ENCODE peak calls at places on chromosomes 16 and 17, in seven cellular contexts. G is HCT116, P is HepG2, X is SK-N-SH, L is K562, F is H1, U is GM12878. Z is an unnamed sample.

GRCh38 chr17:27733771-27734170 is 66.6 kb downstream of the NOS2 start:
- DNase-seq in F (no peak), U (no peak), G (no peak), P (no peak), L (no peak), X (no peak), Z (no peak)

GRCh38 chr17:58052951-58053715 is 30.1 kb upstream of the DYNLL2 start:
- DNase-seq in L (no peak), X (no peak), U (no peak), P (no peak), G (no peak), F (no peak), Z (no peak)

GRCh38 chr17:2180768-2181167 is 122.8 kb downstream of the SMG6 start:
- DNase-seq in F (no peak), L (no peak), G (no peak), P (no peak), U (no peak), X (no peak), Z (no peak)

GRCh38 chr17:12415031-12415430 is 250.7 kb upstream of the MYOCD start:
- DNase-seq in X (no peak), G (no peak), P (no peak), U (no peak), F (no peak), L (no peak), Z (no peak)

GRCh38 chr17:58666858-58667267 is 25.0 kb downstream of the TEX14 start:
- DNase-seq in P (no peak), U (no peak), X (no peak), L (peak; percentile 76), F (no peak), G (peak; percentile 81), Z (peak; percentile 44)

GRCh38 chr16:83066881-83067280 is 440.1 kb downstream of the CDH13 start:
- DNase-seq in F (no peak), G (no peak), U (no peak), X (no peak), P (no peak), L (no peak), Z (no peak)

GRCh38 chr17:5500247-5500803 is 14.0 kb downstream of the MIS12 start:
- DNase-seq in U (no peak), G (no peak), P (no peak), L (no peak), X (no peak), F (no peak), Z (no peak)

GRCh38 chr17:41413353-41413752 is 11.0 kb downstream of the KRT37 start:
- DNase-seq in U (no peak), P (no peak), X (no peak), L (no peak), G (no peak), F (no peak), Z (peak; percentile 98)

GRCh38 chr16:56558024-56558747 is 6.7 kb upstream of the MT4 start:
- DNase-seq in F (no peak), G (no peak), U (no peak), P (no peak), L (no peak), X (peak; percentile 47), Z (no peak)

GRCh38 chr16:77298638-77299360 is 99.6 kb downstream of the SYCE1L start:
- DNase-seq in P (no peak), F (no peak), U (no peak), X (no peak), G (no peak), L (no peak), Z (peak; percentile 16)

GRCh38 chr17:77859035-77859360 is 99.5 kb upstream of the TNRC6C start:
- DNase-seq in X (no peak), U (no peak), P (no peak), G (no peak), F (no peak), L (no peak), Z (no peak)

GRCh38 chr16:82955836-82956348 is 329.1 kb downstream of the CDH13 start:
- DNase-seq in L (no peak), X (no peak), G (no peak), F (no peak), P (no peak), U (no peak), Z (no peak)

GRCh38 chr16:26594666-26595065 is 472.1 kb upstream of the C16orf82 start:
- DNase-seq in X (no peak), G (no peak), U (no peak), P (no peak), L (no peak), F (no peak), Z (no peak)

GRCh38 chr17:36942031-36942599 is 4.8 kb downstream of the LHX1 start:
- DNase-seq in F (no peak), U (no peak), P (no peak), X (peak; percentile 76), G (no peak), L (no peak), Z (no peak)

GRCh38 chr17:50051606-50052005 is 4.3 kb upstream of the ITGA3 start:
- DNase-seq in X (no peak), L (no peak), F (no peak), U (no peak), P (no peak), G (no peak), Z (no peak)

GRCh38 chr16:8958344-8958808 is 5.3 kb downstream of the USP7 start:
- DNase-seq in U (no peak), X (peak; percentile 62), F (no peak), P (no peak), L (no peak), G (no peak), Z (no peak)

GRCh38 chr17:73307130-73307529 is 4.7 kb downstream of the CDC42EP4 start:
- DNase-seq in F (no peak), P (no peak), L (no peak), U (no peak), X (no peak), G (no peak), Z (no peak)

GRCh38 chr16:87363771-87364476 is 19.7 kb downstream of the FBXO31 start:
- DNase-seq in F (no peak), P (no peak), U (no peak), X (peak; percentile 83), L (no peak), G (no peak), Z (no peak)

GRCh38 chr16:85080923-85081498 is 31.3 kb downstream of the CIBAR2 start:
- DNase-seq in G (no peak), F (no peak), U (no peak), P (no peak), X (no peak), L (no peak), Z (no peak)

GRCh38 chr17:43363181-43363925 is 35.4 kb upstream of the ARL4D start:
- DNase-seq in U (no peak), F (no peak), L (no peak), G (no peak), P (no peak), X (no peak), Z (no peak)

GRCh38 chr16:83211711-83212110 is 584.9 kb downstream of the CDH13 start:
- DNase-seq in U (no peak), L (no peak), P (no peak), F (no peak), X (no peak), G (no peak), Z (no peak)

DNA sequence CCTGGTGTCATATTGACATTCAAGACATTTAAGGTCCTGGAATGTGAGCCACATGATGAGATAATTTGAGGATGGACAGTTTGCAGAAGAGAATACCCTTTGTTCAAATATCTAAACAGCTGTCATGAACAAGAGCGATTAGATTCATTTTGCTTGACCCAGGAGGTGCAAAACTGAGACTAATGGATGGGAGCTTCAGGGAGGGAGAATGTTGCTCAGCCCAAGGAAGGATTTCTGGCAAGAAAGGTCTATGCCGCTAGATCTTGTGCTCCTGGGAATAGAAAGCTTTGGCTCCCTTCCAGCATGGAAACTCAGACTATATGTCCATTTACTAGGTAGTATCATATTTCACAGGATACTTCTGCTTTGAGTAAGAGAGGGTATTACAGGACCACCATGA is 14.8 kb upstream of the CDH11 start:
- DNase-seq in X (no peak), P (no peak), G (no peak), U (no peak), F (no peak), L (no peak), Z (no peak)
- TF ChIP-seq JUND in X (no peak), P (no peak), G (no peak), U (no peak), F (no peak), L (no peak), Z (no peak)

DNA sequence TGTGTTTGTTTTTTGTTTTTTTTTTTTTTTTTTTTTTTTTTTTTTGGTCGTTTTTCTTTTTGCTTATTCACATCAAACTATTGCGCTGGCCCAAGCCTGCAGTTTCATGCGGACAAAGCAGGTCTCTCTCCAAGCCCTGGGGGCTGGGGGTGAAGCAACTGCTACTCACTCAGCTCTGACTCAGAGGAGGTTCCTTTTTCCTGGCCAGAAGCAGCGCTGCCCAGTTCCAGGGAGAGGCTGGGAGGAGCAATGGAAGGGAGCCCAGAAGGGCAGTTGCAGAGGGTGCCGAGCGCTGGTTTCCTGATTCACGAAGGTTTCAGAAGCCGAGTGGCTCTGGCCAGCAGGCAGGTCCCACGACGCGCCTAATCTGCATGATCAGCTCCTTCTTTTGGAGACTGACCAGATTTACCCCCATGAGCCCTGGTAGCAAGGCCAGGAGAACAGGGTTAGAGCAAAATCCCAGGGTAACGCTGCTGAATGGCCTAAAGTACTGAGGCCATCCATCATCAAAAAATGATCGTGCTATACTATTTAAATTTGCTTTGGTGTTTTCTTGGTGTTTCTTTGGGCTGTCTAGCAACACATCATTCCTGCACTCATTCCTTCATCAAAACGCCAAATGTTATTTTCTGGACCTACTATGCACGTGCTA is 144.7 kb upstream of the SOX9 start:
- DNase-seq in L (no peak), F (no peak), X (peak; percentile 38), U (no peak), P (no peak), G (no peak), Z (peak; percentile 61)
- TF ChIP-seq JUND in L (no peak), F (no peak), X (peak; percentile 77), U (no peak), P (no peak), G (no peak), Z (no peak)

GRCh38 chr16:48499822-48500440 is 110.0 kb downstream of the N4BP1 start:
- DNase-seq in U (no peak), L (no peak), F (no peak), P (no peak), X (peak; percentile 56), G (no peak), Z (peak; percentile 47)
- TF ChIP-seq JUND in U (no peak), L (no peak), F (no peak), P (no peak), X (no peak), G (no peak), Z (no peak)

DNA sequence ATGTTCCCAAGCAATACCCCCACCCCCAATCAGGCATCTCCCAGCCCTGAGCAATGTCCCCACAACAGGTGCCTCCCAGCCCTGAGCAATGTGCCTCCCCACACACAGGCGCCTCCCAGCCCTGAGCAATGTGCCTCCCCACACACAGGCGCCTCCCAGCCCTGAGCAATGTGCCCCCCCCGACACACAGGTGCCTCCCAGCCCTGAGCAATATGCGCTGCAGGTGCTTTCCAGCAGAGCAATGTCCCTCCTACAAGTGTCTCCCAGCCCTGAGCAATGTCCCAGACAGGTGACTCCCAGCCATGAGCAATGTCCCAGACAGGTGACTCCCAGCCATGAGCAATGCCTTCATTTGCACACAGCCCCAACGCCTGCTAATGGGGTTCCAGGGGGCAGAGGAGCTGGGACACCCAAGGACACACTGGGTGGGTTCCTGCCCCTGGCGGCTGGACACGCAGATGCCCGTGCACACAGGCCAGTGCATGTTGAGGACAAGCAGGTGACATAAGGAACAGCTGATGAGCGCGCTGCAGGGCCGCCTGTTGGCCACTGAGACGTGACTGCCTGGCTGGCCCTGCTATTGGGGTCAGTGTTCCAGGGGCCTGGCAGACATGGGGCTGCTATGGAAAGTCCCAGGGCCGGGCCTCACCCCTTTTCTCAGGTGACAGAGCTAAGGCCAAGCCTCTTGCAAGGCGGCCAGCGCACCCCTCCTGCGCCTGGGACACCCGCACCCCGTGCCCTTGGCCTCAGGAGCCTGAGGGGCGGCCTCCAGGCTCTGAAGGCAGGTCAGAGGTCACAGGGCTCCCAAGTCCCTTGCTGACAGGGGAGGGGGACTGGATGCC is 26.9 kb upstream of the PABPN1L start:
- DNase-seq in L (no peak), X (no peak), P (no peak), F (no peak), G (no peak), U (no peak), Z (no peak)
- TF ChIP-seq JUND in L (no peak), X (no peak), P (no peak), F (no peak), G (no peak), U (no peak), Z (no peak)

Z was measured in T47D.